ENCODE peak calls at places on chromosomes 1 and 21, in four cellular contexts. One of them, this sample, is unnamed.

GRCh38 chr1:63134501-63135173 is 187.7 kb upstream of the FOXD3 start:
- DNase-seq in nucleus accumbens: no peak
- DNase-seq in AG08396: no peak
- DNase-seq in hippocampal formation: no peak
- DNase-seq in this sample: no peak

GRCh38 chr1:8439015-8439702 is 121.2 kb downstream of the SLC45A1 start:
- DNase-seq in nucleus accumbens: peak; percentile 68
- DNase-seq in AG08396: peak; percentile 88
- DNase-seq in hippocampal formation: peak; percentile 72
- DNase-seq in this sample: peak; percentile 85

GRCh38 chr1:48996311-48996710 is 219.6 kb upstream of the BEND5 start:
- DNase-seq in nucleus accumbens: no peak
- DNase-seq in AG08396: no peak
- DNase-seq in hippocampal formation: no peak
- DNase-seq in this sample: no peak

GRCh38 chr1:93958351-93959101 is 49.3 kb upstream of the GCLM start:
- DNase-seq in nucleus accumbens: no peak
- DNase-seq in AG08396: no peak
- DNase-seq in hippocampal formation: no peak
- DNase-seq in this sample: no peak

GRCh38 chr1:192610114-192610958 is 25.6 kb upstream of the RGS13 start:
- DNase-seq in nucleus accumbens: no peak
- DNase-seq in AG08396: no peak
- DNase-seq in hippocampal formation: no peak
- DNase-seq in this sample: peak; percentile 32

GRCh38 chr21:37253991-37254390 is 13.1 kb downstream of the VPS26C start:
- DNase-seq in nucleus accumbens: no peak
- DNase-seq in AG08396: peak; percentile 36
- DNase-seq in hippocampal formation: no peak
- DNase-seq in this sample: peak; percentile 91

GRCh38 chr1:109761227-109762038 is 2.3 kb downstream of the EPS8L3 start:
- DNase-seq in nucleus accumbens: no peak
- DNase-seq in AG08396: no peak
- DNase-seq in hippocampal formation: no peak
- DNase-seq in this sample: no peak

GRCh38 chr1:10508511-10508951 is 33.8 kb downstream of the PEX14 start:
- DNase-seq in nucleus accumbens: no peak
- DNase-seq in AG08396: no peak
- DNase-seq in hippocampal formation: no peak
- DNase-seq in this sample: peak; percentile 93

GRCh38 chr1:119593836-119594235 is 54.2 kb downstream of the ZNF697 start:
- DNase-seq in nucleus accumbens: no peak
- DNase-seq in AG08396: no peak
- DNase-seq in hippocampal formation: no peak
- DNase-seq in this sample: no peak

GRCh38 chr1:210237514-210237913 is 4.9 kb downstream of the SERTAD4 start:
- DNase-seq in nucleus accumbens: no peak
- DNase-seq in AG08396: no peak
- DNase-seq in hippocampal formation: no peak
- DNase-seq in this sample: no peak

GRCh38 chr1:67100833-67101232 is 33.9 kb downstream of the C1orf141 start:
- DNase-seq in nucleus accumbens: no peak
- DNase-seq in AG08396: peak; percentile 9
- DNase-seq in hippocampal formation: no peak
- DNase-seq in this sample: no peak

GRCh38 chr1:228367798-228368791 is 38.5 kb downstream of the TRIM11 start:
- DNase-seq in nucleus accumbens: no peak
- DNase-seq in AG08396: no peak
- DNase-seq in hippocampal formation: no peak
- DNase-seq in this sample: no peak

GRCh38 chr1:114492978-114493377 is 18.0 kb downstream of the TRIM33 start:
- DNase-seq in nucleus accumbens: no peak
- DNase-seq in AG08396: no peak
- DNase-seq in hippocampal formation: no peak
- DNase-seq in this sample: no peak

GRCh38 chr1:204294371-204294770 is 65.4 kb downstream of the PLEKHA6 start:
- DNase-seq in nucleus accumbens: no peak
- DNase-seq in AG08396: peak; percentile 77
- DNase-seq in hippocampal formation: no peak
- DNase-seq in this sample: no peak

GRCh38 chr1:205030916-205031315 is 12.1 kb upstream of the CNTN2 start:
- DNase-seq in nucleus accumbens: no peak
- DNase-seq in AG08396: no peak
- DNase-seq in hippocampal formation: no peak
- DNase-seq in this sample: peak; percentile 77

GRCh38 chr21:43865471-43866181 is 603 bp downstream of the AGPAT3 start:
- DNase-seq in nucleus accumbens: no peak
- DNase-seq in AG08396: peak; percentile 83
- DNase-seq in hippocampal formation: peak; percentile 26
- DNase-seq in this sample: peak; percentile 75

GRCh38 chr1:205438213-205439158 is 16.6 kb upstream of the LEMD1 start:
- DNase-seq in nucleus accumbens: peak; percentile 52
- DNase-seq in AG08396: peak; percentile 88
- DNase-seq in hippocampal formation: peak; percentile 35
- DNase-seq in this sample: peak; percentile 94

GRCh38 chr21:34817821-34818662 is 149.2 kb downstream of the CLIC6 start:
- DNase-seq in nucleus accumbens: no peak
- DNase-seq in AG08396: no peak
- DNase-seq in hippocampal formation: no peak
- DNase-seq in this sample: no peak

This sample was measured in NCI-H69.